ENCODE peak calls at places on chromosomes 11 and 22, in four cellular contexts. One of them, this sample, is unnamed.
A peak's percentile ranks its signal among the peaks of the same experiment; 100 is the strongest.

GRCh38 chr11:120180571-120181445 is 30.0 kb upstream of the OAF start:
- DNase-seq in K562: no peak
- DNase-seq in fibroblast of lung: peak; percentile 85
- DNase-seq in keratinocyte: no peak
- DNase-seq in this sample: peak; percentile 19

GRCh38 chr11:110479445-110480101 is 49.8 kb downstream of the FDX1 start:
- DNase-seq in keratinocyte: no peak
- DNase-seq in K562: peak; percentile 15
- DNase-seq in fibroblast of lung: peak; percentile 84
- DNase-seq in this sample: no peak

GRCh38 chr11:46298699-46299424 is 21.4 kb downstream of the CREB3L1 start:
- DNase-seq in fibroblast of lung: peak; percentile 86
- DNase-seq in keratinocyte: no peak
- DNase-seq in K562: no peak
- DNase-seq in this sample: no peak

GRCh38 chr11:111665779-111666178 is 63.5 kb downstream of the SIK2 start:
- DNase-seq in keratinocyte: no peak
- DNase-seq in K562: peak; percentile 15
- DNase-seq in fibroblast of lung: peak; percentile 51
- DNase-seq in this sample: no peak

GRCh38 chr22:44002324-44002723 is 21.8 kb upstream of the PARVB start:
- DNase-seq in K562: no peak
- DNase-seq in keratinocyte: no peak
- DNase-seq in fibroblast of lung: no peak
- DNase-seq in this sample: no peak

GRCh38 chr11:130999992-131000770 is 83.9 kb upstream of the SNX19 start:
- DNase-seq in fibroblast of lung: peak; percentile 96
- DNase-seq in K562: no peak
- DNase-seq in keratinocyte: peak; percentile 52
- DNase-seq in this sample: peak; percentile 19

GRCh38 chr11:110892741-110893285 is 180.6 kb upstream of the ARHGAP20 start:
- DNase-seq in K562: no peak
- DNase-seq in fibroblast of lung: peak; percentile 29
- DNase-seq in keratinocyte: no peak
- DNase-seq in this sample: no peak

GRCh38 chr22:31945478-31945815 is 1.1 kb downstream of the YWHAH start:
- DNase-seq in fibroblast of lung: no peak
- DNase-seq in K562: no peak
- DNase-seq in keratinocyte: no peak
- DNase-seq in this sample: no peak

GRCh38 chr11:102116453-102117205 is 6.4 kb downstream of the YAP1 start:
- DNase-seq in fibroblast of lung: peak; percentile 53
- DNase-seq in K562: no peak
- DNase-seq in keratinocyte: no peak
- DNase-seq in this sample: no peak

GRCh38 chr11:37450613-37451012 is 852.6 kb upstream of the RAG2 start:
- DNase-seq in K562: no peak
- DNase-seq in keratinocyte: no peak
- DNase-seq in fibroblast of lung: peak; percentile 8
- DNase-seq in this sample: no peak

GRCh38 chr22:17808688-17809403 is 34.6 kb upstream of the BID start:
- DNase-seq in K562: no peak
- DNase-seq in fibroblast of lung: no peak
- DNase-seq in keratinocyte: no peak
- DNase-seq in this sample: no peak

GRCh38 chr11:68966894-68967780 is 13.6 kb downstream of the MRGPRD start:
- DNase-seq in fibroblast of lung: no peak
- DNase-seq in keratinocyte: no peak
- DNase-seq in K562: no peak
- DNase-seq in this sample: no peak

GRCh38 chr11:111777094-111778046 is 11.2 kb upstream of the PPP2R1B start:
- DNase-seq in fibroblast of lung: peak; percentile 67
- DNase-seq in keratinocyte: no peak
- DNase-seq in K562: peak; percentile 63
- DNase-seq in this sample: peak; percentile 93

GRCh38 chr11:64152841-64153691 is 12.8 kb downstream of the MACROD1 start:
- DNase-seq in fibroblast of lung: no peak
- DNase-seq in K562: peak; percentile 94
- DNase-seq in keratinocyte: no peak
- DNase-seq in this sample: no peak

GRCh38 chr11:65539401-65540289 is 14.8 kb downstream of the SCYL1 start:
- DNase-seq in fibroblast of lung: no peak
- DNase-seq in keratinocyte: no peak
- DNase-seq in K562: peak; percentile 44
- DNase-seq in this sample: no peak

GRCh38 chr11:15913261-15913660 is 443.1 kb downstream of the SOX6 start:
- DNase-seq in keratinocyte: no peak
- DNase-seq in K562: no peak
- DNase-seq in fibroblast of lung: no peak
- DNase-seq in this sample: no peak

GRCh38 chr11:112161012-112161411 is 2.9 kb downstream of the IL18 start:
- DNase-seq in keratinocyte: no peak
- DNase-seq in K562: no peak
- DNase-seq in fibroblast of lung: no peak
- DNase-seq in this sample: no peak

GRCh38 chr22:29072979-29073617 is at the start of gene KREMEN1:
- DNase-seq in keratinocyte: no peak
- DNase-seq in K562: no peak
- DNase-seq in fibroblast of lung: no peak
- DNase-seq in this sample: no peak

GRCh38 chr22:28981818-28982499 is 79.7 kb downstream of the C22orf31 start:
- DNase-seq in fibroblast of lung: no peak
- DNase-seq in keratinocyte: no peak
- DNase-seq in K562: no peak
- DNase-seq in this sample: no peak

GRCh38 chr11:133403900-133404299 is 128.4 kb downstream of the OPCML start:
- DNase-seq in K562: peak; percentile 15
- DNase-seq in fibroblast of lung: no peak
- DNase-seq in keratinocyte: no peak
- DNase-seq in this sample: no peak

GRCh38 chr11:65606876-65607613 is 7.0 kb downstream of the MAP3K11 start:
- DNase-seq in K562: peak; percentile 79
- DNase-seq in fibroblast of lung: peak; percentile 97
- DNase-seq in keratinocyte: peak; percentile 88
- DNase-seq in this sample: peak; percentile 88

GRCh38 chr11:6480299-6480914 is 724 bp downstream of the ARFIP2 start:
- DNase-seq in fibroblast of lung: no peak
- DNase-seq in keratinocyte: no peak
- DNase-seq in K562: no peak
- DNase-seq in this sample: no peak

GRCh38 chr11:81005595-81005994 is 1564.8 kb upstream of the TENM4 start:
- DNase-seq in keratinocyte: peak; percentile 69
- DNase-seq in fibroblast of lung: peak; percentile 91
- DNase-seq in K562: no peak
- DNase-seq in this sample: peak; percentile 63

GRCh38 chr11:2551131-2551530 is 106.3 kb downstream of the KCNQ1 start:
- DNase-seq in keratinocyte: no peak
- DNase-seq in fibroblast of lung: no peak
- DNase-seq in K562: no peak
- DNase-seq in this sample: no peak

GRCh38 chr22:30116362-30117117 is 36.3 kb downstream of the HORMAD2 start:
- DNase-seq in keratinocyte: peak; percentile 9
- DNase-seq in K562: no peak
- DNase-seq in fibroblast of lung: peak; percentile 81
- DNase-seq in this sample: no peak

GRCh38 chr11:114399490-114399889 is 821 bp downstream of the C11orf71 start:
- DNase-seq in K562: no peak
- DNase-seq in keratinocyte: no peak
- DNase-seq in fibroblast of lung: no peak
- DNase-seq in this sample: no peak
- TF ChIP-seq CTCF in K562: no peak
- TF ChIP-seq CTCF in keratinocyte: no peak
- TF ChIP-seq CTCF in fibroblast of lung: no peak
- TF ChIP-seq CTCF in this sample: no peak

DNA sequence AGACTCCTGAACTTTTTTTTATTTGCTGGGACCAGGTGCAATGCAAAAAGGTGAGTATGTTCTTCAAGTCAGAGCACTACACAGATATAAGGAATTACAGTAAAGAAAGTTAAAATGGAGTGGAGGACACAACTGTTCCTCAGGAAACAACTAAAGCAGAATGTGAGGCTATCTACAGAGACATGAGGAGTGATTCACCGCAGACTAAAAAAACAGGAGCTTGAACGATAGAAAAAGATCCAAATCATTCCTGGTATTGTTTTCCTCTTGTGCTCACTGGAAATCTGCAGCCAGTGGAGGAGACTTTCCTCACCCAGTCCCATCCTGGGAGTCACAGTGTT is 106.2 kb downstream of the ABTB2 start:
- DNase-seq in keratinocyte: no peak
- DNase-seq in fibroblast of lung: peak; percentile 65
- DNase-seq in K562: no peak
- DNase-seq in this sample: no peak
- H3K4me3 ChIP-seq in keratinocyte: no peak overlapping the region
- H3K4me3 ChIP-seq in fibroblast of lung: no peak overlapping the region
- H3K4me3 ChIP-seq in K562: no peak overlapping the region
- H3K4me3 ChIP-seq in this sample: no peak overlapping the region

DNA sequence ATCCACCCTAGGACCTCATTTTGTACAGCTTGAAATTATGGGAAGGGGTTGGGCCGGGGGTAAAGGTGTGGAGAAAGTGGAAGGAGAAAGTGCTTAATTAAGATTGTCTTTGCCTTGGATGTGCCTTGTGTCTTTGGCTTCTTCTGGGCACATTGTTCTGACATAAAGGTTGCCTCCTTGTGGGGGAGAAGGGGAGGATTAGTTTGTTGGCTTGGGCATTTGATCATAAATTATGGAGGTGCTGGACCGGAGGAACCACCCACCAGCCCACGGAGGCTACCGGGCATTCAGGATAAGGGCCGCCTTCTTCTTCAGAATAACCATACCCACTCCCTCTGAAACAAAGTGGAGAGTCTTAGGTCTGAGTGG is 1.3 kb downstream of the PAFAH1B2 start:
- DNase-seq in fibroblast of lung: peak; percentile 56
- DNase-seq in keratinocyte: no peak
- DNase-seq in K562: peak; percentile 42
- DNase-seq in this sample: no peak
- TF ChIP-seq CTCF in fibroblast of lung: peak; percentile 23
- TF ChIP-seq CTCF in keratinocyte: peak; percentile 34
- TF ChIP-seq CTCF in K562: peak; percentile 23
- TF ChIP-seq CTCF in this sample: peak; percentile 42

GRCh38 chr11:125319649-125320048 is 155.1 kb downstream of the PKNOX2 start:
- DNase-seq in fibroblast of lung: no peak
- DNase-seq in keratinocyte: no peak
- DNase-seq in K562: no peak
- DNase-seq in this sample: no peak
- H3K4me3 ChIP-seq in fibroblast of lung: no peak overlapping the region
- H3K4me3 ChIP-seq in keratinocyte: no peak overlapping the region
- H3K4me3 ChIP-seq in K562: no peak overlapping the region
- H3K4me3 ChIP-seq in this sample: no peak overlapping the region

GRCh38 chr11:61126266-61126665 is 24.0 kb downstream of the CD5 start:
- DNase-seq in keratinocyte: no peak
- DNase-seq in K562: no peak
- DNase-seq in fibroblast of lung: no peak
- DNase-seq in this sample: no peak
- TF ChIP-seq CTCF in keratinocyte: no peak
- TF ChIP-seq CTCF in K562: peak; percentile 13
- TF ChIP-seq CTCF in fibroblast of lung: no peak
- TF ChIP-seq CTCF in this sample: peak; percentile 15

GRCh38 chr11:10918698-10919097 is 60.8 kb upstream of the ZBED5 start:
- DNase-seq in fibroblast of lung: no peak
- DNase-seq in K562: no peak
- DNase-seq in keratinocyte: no peak
- DNase-seq in this sample: no peak
- H3K4me3 ChIP-seq in fibroblast of lung: no peak overlapping the region
- H3K4me3 ChIP-seq in K562: no peak overlapping the region
- H3K4me3 ChIP-seq in keratinocyte: no peak overlapping the region
- H3K4me3 ChIP-seq in this sample: no peak overlapping the region

GRCh38 chr11:106288988-106289387 is 211.5 kb downstream of the AASDHPPT start:
- DNase-seq in keratinocyte: no peak
- DNase-seq in fibroblast of lung: no peak
- DNase-seq in K562: no peak
- DNase-seq in this sample: no peak
- TF ChIP-seq CTCF in keratinocyte: no peak
- TF ChIP-seq CTCF in fibroblast of lung: no peak
- TF ChIP-seq CTCF in K562: no peak
- TF ChIP-seq CTCF in this sample: peak; percentile 24

This sample was measured in retinal pigment epithelial cell.